ENCODE peak calls at places on chromosomes 5 and 9, in ten cellular contexts. U, Y, T, O, V, C, Q, P, M and H are unnamed samples.

GRCh38 chr9:113911850-113912249 is 35.7 kb downstream of the ZNF618 start:
- DNase-seq in U (no peak), Y (no peak), T (no peak), O (no peak), V (no peak), C (no peak), Q (no peak), P (no peak), M (no peak), H (no peak)

GRCh38 chr9:68704498-68704803 is 589 bp upstream of the PIP5K1B start:
- DNase-seq in U (no peak), Y (no peak), T (no peak), O (no peak), V (peak), C (no peak), Q (no peak), P (no peak), M (no peak), H (no peak)

GRCh38 chr5:38878391-38879090 is 32.7 kb downstream of the OSMR start:
- DNase-seq in U (no peak), Y (no peak), T (no peak), O (no peak), V (no peak), C (no peak), Q (no peak), P (no peak), M (no peak), H (no peak)

GRCh38 chr9:114478459-114478858 is 26.8 kb downstream of the WHRN start:
- DNase-seq in U (no peak), Y (no peak), T (no peak), O (no peak), V (no peak), C (no peak), Q (no peak), P (no peak), M (no peak), H (no peak)

GRCh38 chr5:78768781-78769380 is 120.3 kb upstream of the LHFPL2 start:
- DNase-seq in U (no peak), Y (no peak), T (no peak), O (no peak), V (no peak), C (no peak), Q (no peak), P (no peak), M (no peak), H (no peak)

GRCh38 chr5:157449011-157449723 is 10.8 kb upstream of the NIPAL4 start:
- DNase-seq in U (no peak), Y (peak), T (no peak), O (no peak), V (no peak), C (no peak), Q (peak), P (peak), M (peak), H (no peak)

GRCh38 chr5:170479484-170479883 is 24.3 kb upstream of the KCNIP1 start:
- DNase-seq in U (no peak), Y (no peak), T (no peak), O (no peak), V (no peak), C (no peak), Q (no peak), P (no peak), M (no peak), H (no peak)

GRCh38 chr5:16806691-16807433 is 129.2 kb downstream of the MYO10 start:
- DNase-seq in U (no peak), Y (no peak), T (no peak), O (no peak), V (no peak), C (no peak), Q (no peak), P (no peak), M (no peak), H (peak)

GRCh38 chr9:33778700-33779351 is 16.5 kb upstream of the PRSS3 start:
- DNase-seq in U (no peak), Y (no peak), T (no peak), O (peak), V (peak), C (peak), Q (no peak), P (no peak), M (peak), H (peak)

GRCh38 chr9:132479733-132480132 is 69.7 kb downstream of the CFAP77 start:
- DNase-seq in U (no peak), Y (no peak), T (no peak), O (no peak), V (no peak), C (no peak), Q (no peak), P (no peak), M (no peak), H (no peak)

GRCh38 chr5:159915913-159916840 is at the start of gene ADRA1B:
- DNase-seq in U (no peak), Y (peak), T (no peak), O (peak), V (peak), C (peak), Q (peak), P (no peak), M (peak), H (no peak)

GRCh38 chr9:357560-357959 is 142.9 kb downstream of the DOCK8 start:
- DNase-seq in U (no peak), Y (no peak), T (no peak), O (no peak), V (no peak), C (peak), Q (no peak), P (no peak), M (no peak), H (no peak)

GRCh38 chr9:112009656-112010055 is 113.0 kb downstream of the UGCG start:
- DNase-seq in U (peak), Y (no peak), T (no peak), O (no peak), V (no peak), C (no peak), Q (no peak), P (no peak), M (no peak), H (no peak)

GRCh38 chr5:102807878-102808502 is 52.9 kb downstream of the PAM start:
- DNase-seq in U (peak), Y (no peak), T (no peak), O (peak), V (peak), C (no peak), Q (no peak), P (no peak), M (no peak), H (peak)

GRCh38 chr5:179212870-179213269 is 132.4 kb downstream of the ADAMTS2 start:
- DNase-seq in U (no peak), Y (no peak), T (no peak), O (no peak), V (no peak), C (no peak), Q (no peak), P (no peak), M (no peak), H (peak)

GRCh38 chr9:133924453-133924852 is 67.7 kb downstream of the VAV2 start:
- DNase-seq in U (no peak), Y (no peak), T (no peak), O (no peak), V (no peak), C (no peak), Q (no peak), P (no peak), M (no peak), H (no peak)

GRCh38 chr9:93143830-93144530 is 9.9 kb upstream of the NINJ1 start:
- DNase-seq in U (no peak), Y (no peak), T (no peak), O (peak), V (no peak), C (no peak), Q (peak), P (peak), M (no peak), H (peak)

GRCh38 chr9:2764371-2764770 is 47.1 kb downstream of the KCNV2 start:
- DNase-seq in U (no peak), Y (no peak), T (no peak), O (no peak), V (no peak), C (no peak), Q (no peak), P (no peak), M (no peak), H (no peak)

GRCh38 chr5:180611140-180611850 is 20.0 kb upstream of the SCGB3A1 start:
- DNase-seq in U (no peak), Y (no peak), T (no peak), O (no peak), V (peak), C (peak), Q (no peak), P (no peak), M (no peak), H (no peak)

GRCh38 chr5:59187772-59188347 is 605.0 kb downstream of the RAB3C start:
- DNase-seq in U (no peak), Y (no peak), T (no peak), O (no peak), V (peak), C (no peak), Q (no peak), P (no peak), M (no peak), H (peak)

GRCh38 chr9:121984726-121985402 is 108.2 kb downstream of the TTLL11 start:
- DNase-seq in U (peak), Y (peak), T (peak), O (no peak), V (no peak), C (no peak), Q (no peak), P (no peak), M (no peak), H (no peak)

GRCh38 chr9:6566409-6567139 is 79.0 kb downstream of the GLDC start:
- DNase-seq in U (peak), Y (no peak), T (peak), O (no peak), V (no peak), C (peak), Q (peak), P (no peak), M (no peak), H (peak)

GRCh38 chr9:86652696-86653095 is 294.6 kb downstream of the GAS1 start:
- DNase-seq in U (no peak), Y (no peak), T (no peak), O (no peak), V (no peak), C (no peak), Q (no peak), P (no peak), M (no peak), H (no peak)

GRCh38 chr9:84839538-84839937 is 170.0 kb downstream of the NTRK2 start:
- DNase-seq in U (no peak), Y (no peak), T (no peak), O (no peak), V (no peak), C (no peak), Q (no peak), P (no peak), M (no peak), H (peak)

GRCh38 chr5:44774279-44774880 is 34.4 kb upstream of the MRPS30 start:
- DNase-seq in U (peak), Y (no peak), T (peak), O (no peak), V (peak), C (peak), Q (no peak), P (no peak), M (no peak), H (peak)

GRCh38 chr5:56812110-56812509 is 3.2 kb upstream of the MAP3K1 start:
- DNase-seq in U (no peak), Y (no peak), T (no peak), O (no peak), V (no peak), C (peak), Q (no peak), P (no peak), M (no peak), H (no peak)

GRCh38 chr9:128653941-128654340 is 2.7 kb downstream of the DYNC2I2 start:
- DNase-seq in U (no peak), Y (no peak), T (no peak), O (no peak), V (no peak), C (no peak), Q (no peak), P (no peak), M (no peak), H (no peak)

GRCh38 chr5:31385774-31386537 is 145.9 kb downstream of the DROSHA start:
- DNase-seq in U (no peak), Y (no peak), T (no peak), O (no peak), V (no peak), C (peak), Q (no peak), P (no peak), M (no peak), H (no peak)

GRCh38 chr5:173815571-173815970 is 72.6 kb upstream of the CPEB4 start:
- DNase-seq in U (no peak), Y (no peak), T (no peak), O (no peak), V (no peak), C (no peak), Q (no peak), P (no peak), M (no peak), H (no peak)

GRCh38 chr9:38432922-38433510 is 8.8 kb upstream of the IGFBPL1 start:
- DNase-seq in U (no peak), Y (no peak), T (peak), O (no peak), V (peak), C (peak), Q (no peak), P (no peak), M (no peak), H (no peak)

GRCh38 chr5:2708132-2708531 is 43.3 kb downstream of the IRX2 start:
- DNase-seq in U (no peak), Y (no peak), T (no peak), O (no peak), V (no peak), C (no peak), Q (no peak), P (no peak), M (no peak), H (no peak)

DNA sequence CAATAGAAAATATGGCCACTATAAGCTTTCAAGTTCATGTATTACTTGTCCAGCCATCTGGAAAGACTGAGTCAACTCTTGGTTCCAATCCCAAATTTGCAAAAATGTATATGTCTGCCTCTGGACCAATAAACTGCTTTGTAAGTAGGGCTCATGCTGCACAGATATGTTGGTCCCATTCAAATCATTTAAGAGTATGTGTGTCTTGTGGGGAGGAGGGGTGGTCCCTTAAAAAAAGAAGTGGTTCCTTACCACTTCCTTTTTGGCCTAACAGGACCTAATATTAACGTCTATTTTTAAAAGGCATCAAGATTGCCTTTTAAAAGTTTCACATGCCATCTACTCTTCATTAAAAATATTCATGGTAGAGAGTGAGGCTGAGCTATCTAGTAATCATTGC is 214.9 kb downstream of the KCTD16 start:
- DNase-seq in U (no peak), Y (no peak), T (no peak), O (no peak), V (no peak), C (no peak), Q (no peak), P (no peak), M (no peak), H (no peak)
- H3K4me3 ChIP-seq in U (no peak), Y (no peak), T (no peak), O (no peak), V (no peak), C (no peak), Q (no peak), P (no peak), M (no peak), H (no peak)

GRCh38 chr9:119802621-119803020 is 433.4 kb upstream of the BRINP1 start:
- DNase-seq in U (no peak), Y (peak), T (no peak), O (peak), V (peak), C (no peak), Q (peak), P (no peak), M (no peak), H (peak)

GRCh38 chr9:119802115-119802514 is 432.9 kb upstream of the BRINP1 start:
- DNase-seq in U (no peak), Y (no peak), T (no peak), O (no peak), V (no peak), C (no peak), Q (no peak), P (no peak), M (no peak), H (no peak)

GRCh38 chr9:119801311-119801710 is 432.1 kb upstream of the BRINP1 start:
- DNase-seq in U (no peak), Y (peak), T (no peak), O (no peak), V (no peak), C (no peak), Q (no peak), P (no peak), M (no peak), H (no peak)

GRCh38 chr9:119803679-119804078 is 434.4 kb upstream of the BRINP1 start:
- DNase-seq in U (no peak), Y (no peak), T (no peak), O (no peak), V (no peak), C (no peak), Q (no peak), P (no peak), M (no peak), H (no peak)
- H3K4me3 ChIP-seq in U (no peak), Y (no peak), T (no peak), O (no peak), V (no peak), C (no peak), Q (no peak), P (no peak), M (no peak), H (no peak)

DNA sequence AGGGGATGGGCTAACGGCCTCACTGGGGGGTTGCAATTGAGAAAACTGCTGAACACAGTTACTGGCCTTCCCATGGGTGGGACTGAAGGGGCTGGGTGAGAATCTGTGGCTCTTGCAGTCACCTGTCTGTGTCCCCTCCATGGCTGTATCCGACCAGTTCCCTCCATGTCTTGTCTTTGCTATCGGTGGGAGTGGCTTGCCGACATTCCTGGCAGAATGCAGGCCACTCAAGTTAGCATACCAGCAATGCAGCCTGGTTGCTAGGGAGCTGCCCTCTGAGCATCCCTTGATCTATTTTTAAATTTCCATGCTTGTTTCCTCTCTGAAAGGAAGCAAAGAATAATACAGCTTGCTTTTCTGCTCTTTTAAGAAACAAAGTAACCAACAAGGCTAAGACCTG is 1509.7 kb upstream of the WWC1 start:
- DNase-seq in U (no peak), Y (no peak), T (no peak), O (no peak), V (peak), C (no peak), Q (no peak), P (no peak), M (no peak), H (no peak)
- H3K4me3 ChIP-seq in U (no peak), Y (no peak), T (no peak), O (no peak), V (no peak), C (no peak), Q (no peak), P (no peak), M (no peak), H (no peak)

DNA sequence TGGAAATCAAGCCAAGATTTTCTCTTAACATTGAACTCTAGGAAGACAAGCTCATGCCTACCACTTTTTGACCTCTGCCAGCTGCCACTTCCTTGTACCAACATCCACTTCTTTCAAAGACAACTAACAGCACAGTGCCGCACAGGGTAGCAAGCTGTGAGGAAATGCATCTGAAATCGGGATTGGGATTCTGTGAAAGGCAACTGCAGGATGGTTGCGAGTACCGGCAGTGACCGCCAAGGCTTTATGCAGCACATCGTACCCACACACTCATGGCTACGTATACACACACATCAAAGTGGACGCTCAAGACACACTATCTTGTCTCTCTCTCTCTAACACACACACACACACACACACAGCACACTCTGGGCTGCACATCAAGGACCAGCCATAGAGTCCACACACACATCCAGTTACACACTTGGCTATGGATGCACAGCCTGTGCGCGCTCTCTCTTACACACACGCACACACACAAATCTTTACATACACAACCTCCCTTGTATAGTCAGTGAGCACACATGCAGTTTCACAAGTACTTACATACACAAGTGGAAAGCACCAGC is 972 bp downstream of the HTR4 start:
- DNase-seq in U (no peak), Y (no peak), T (no peak), O (no peak), V (peak), C (no peak), Q (no peak), P (no peak), M (no peak), H (no peak)
- H3K4me3 ChIP-seq in U (no peak), Y (peak), T (no peak), O (peak), V (peak), C (no peak), Q (no peak), P (no peak), M (no peak), H (no peak)

GRCh38 chr5:134113572-134113907 is 941 bp upstream of the TCF7 start:
- DNase-seq in U (no peak), Y (no peak), T (no peak), O (no peak), V (no peak), C (no peak), Q (no peak), P (no peak), M (no peak), H (no peak)

GRCh38 chr5:134113908-134114875 is at the start of gene TCF7:
- DNase-seq in U (peak), Y (peak), T (peak), O (peak), V (peak), C (peak), Q (peak), P (peak), M (peak), H (peak)

GRCh38 chr5:134115806-134116175 is 1.3 kb downstream of the TCF7 start:
- DNase-seq in U (no peak), Y (no peak), T (no peak), O (no peak), V (no peak), C (no peak), Q (no peak), P (no peak), M (no peak), H (no peak)

GRCh38 chr5:134116291-134116690 is 1.8 kb downstream of the TCF7 start:
- DNase-seq in U (no peak), Y (no peak), T (no peak), O (no peak), V (no peak), C (no peak), Q (no peak), P (no peak), M (no peak), H (no peak)

DNA sequence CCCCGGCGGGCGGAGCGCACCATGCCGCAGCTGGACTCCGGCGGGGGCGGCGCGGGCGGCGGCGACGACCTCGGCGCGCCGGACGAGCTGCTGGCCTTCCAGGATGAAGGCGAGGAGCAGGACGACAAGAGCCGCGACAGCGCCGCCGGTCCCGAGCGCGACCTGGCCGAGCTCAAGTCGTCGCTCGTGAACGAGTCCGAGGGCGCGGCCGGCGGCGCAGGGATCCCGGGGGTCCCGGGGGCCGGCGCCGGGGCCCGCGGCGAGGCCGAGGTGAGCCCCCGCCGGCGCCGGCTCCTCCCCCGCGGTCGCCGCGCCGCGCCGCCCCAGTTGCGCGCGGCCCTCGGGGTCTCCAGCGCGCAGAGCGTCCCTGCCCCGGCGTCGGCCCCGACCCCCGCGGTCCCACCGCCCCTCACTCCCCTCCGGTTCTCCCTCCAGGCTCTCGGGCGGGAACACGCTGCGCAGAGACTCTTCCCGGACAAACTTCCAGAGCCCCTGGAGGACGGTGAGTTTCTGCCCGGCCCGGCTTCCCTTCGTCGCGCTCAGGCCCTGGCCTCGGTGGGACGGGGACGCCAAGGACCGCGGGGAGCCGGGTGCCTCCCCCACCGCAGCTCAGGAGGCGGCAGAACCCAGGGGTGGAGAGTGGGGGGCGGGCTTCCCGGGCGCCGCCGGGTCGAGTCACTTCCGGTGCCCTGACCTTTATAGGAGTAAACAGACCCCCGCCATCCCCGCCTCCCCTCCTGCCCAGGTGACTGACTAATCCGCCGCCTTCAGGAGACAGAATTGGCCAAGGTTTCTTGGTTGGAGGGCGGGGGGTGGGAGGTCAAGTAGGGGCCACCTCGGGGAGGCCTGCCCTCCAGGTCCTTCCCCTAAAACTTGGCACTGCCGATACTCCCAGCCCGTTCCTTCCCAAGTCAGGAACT is 665 bp downstream of the TCF7 start:
- DNase-seq in U (no peak), Y (no peak), T (no peak), O (peak), V (peak), C (peak), Q (no peak), P (no peak), M (no peak), H (no peak)
- H3K4me3 ChIP-seq in U (peak), Y (peak), T (peak), O (peak), V (peak), C (peak), Q (peak), P (peak), M (peak), H (peak)